ENCODE peak calls at places on chromosome 1, in nine cellular contexts. One of them, this sample, is unnamed.

GRCh38 chr1:241074507-241074906 is 282.5 kb downstream of the RGS7 start:
- DNase-seq in progenitor cell of endocrine pancreas: no peak
- DNase-seq in head of caudate nucleus: no peak
- DNase-seq in K562: no peak
- DNase-seq in NCI-H1417: no peak
- DNase-seq in fibroblast of gingiva: peak
- DNase-seq in substantia nigra: no peak
- DNase-seq in iPS-NIHi11: no peak
- DNase-seq in activated T-cell treated with anti-CD3 and anti-CD28 coated beads for 4 hours: no peak
- DNase-seq in this sample: no peak

GRCh38 chr1:71463144-71463543 is 382.3 kb upstream of the ZRANB2 start:
- DNase-seq in fibroblast of gingiva: peak
- DNase-seq in NCI-H1417: no peak
- DNase-seq in progenitor cell of endocrine pancreas: no peak
- DNase-seq in head of caudate nucleus: no peak
- DNase-seq in iPS-NIHi11: no peak
- DNase-seq in K562: no peak
- DNase-seq in substantia nigra: no peak
- DNase-seq in activated T-cell treated with anti-CD3 and anti-CD28 coated beads for 4 hours: no peak
- DNase-seq in this sample: no peak

GRCh38 chr1:84103197-84103992 is 40.7 kb upstream of the PRKACB start:
- DNase-seq in NCI-H1417: no peak
- DNase-seq in substantia nigra: no peak
- DNase-seq in iPS-NIHi11: peak
- DNase-seq in fibroblast of gingiva: peak
- DNase-seq in progenitor cell of endocrine pancreas: no peak
- DNase-seq in head of caudate nucleus: peak
- DNase-seq in K562: peak
- DNase-seq in activated T-cell treated with anti-CD3 and anti-CD28 coated beads for 4 hours: no peak
- DNase-seq in this sample: peak

GRCh38 chr1:167109125-167109524 is 15.2 kb downstream of the STYXL2 start:
- DNase-seq in NCI-H1417: no peak
- DNase-seq in progenitor cell of endocrine pancreas: no peak
- DNase-seq in substantia nigra: no peak
- DNase-seq in iPS-NIHi11: no peak
- DNase-seq in K562: no peak
- DNase-seq in head of caudate nucleus: no peak
- DNase-seq in activated T-cell treated with anti-CD3 and anti-CD28 coated beads for 4 hours: no peak
- DNase-seq in fibroblast of gingiva: no peak
- DNase-seq in this sample: no peak

GRCh38 chr1:91809267-91809666 is 76.7 kb downstream of the TGFBR3 start:
- DNase-seq in iPS-NIHi11: no peak
- DNase-seq in activated T-cell treated with anti-CD3 and anti-CD28 coated beads for 4 hours: no peak
- DNase-seq in progenitor cell of endocrine pancreas: no peak
- DNase-seq in head of caudate nucleus: no peak
- DNase-seq in K562: no peak
- DNase-seq in fibroblast of gingiva: no peak
- DNase-seq in substantia nigra: no peak
- DNase-seq in NCI-H1417: no peak
- DNase-seq in this sample: no peak

GRCh38 chr1:209787551-209787950 is 3.2 kb upstream of the C1orf74 start:
- DNase-seq in head of caudate nucleus: peak
- DNase-seq in NCI-H1417: no peak
- DNase-seq in progenitor cell of endocrine pancreas: no peak
- DNase-seq in fibroblast of gingiva: no peak
- DNase-seq in K562: no peak
- DNase-seq in iPS-NIHi11: no peak
- DNase-seq in activated T-cell treated with anti-CD3 and anti-CD28 coated beads for 4 hours: no peak
- DNase-seq in substantia nigra: no peak
- DNase-seq in this sample: no peak

GRCh38 chr1:182549811-182550210 is 39.2 kb downstream of the RNASEL start:
- DNase-seq in iPS-NIHi11: no peak
- DNase-seq in K562: no peak
- DNase-seq in fibroblast of gingiva: no peak
- DNase-seq in NCI-H1417: no peak
- DNase-seq in head of caudate nucleus: no peak
- DNase-seq in substantia nigra: no peak
- DNase-seq in progenitor cell of endocrine pancreas: no peak
- DNase-seq in activated T-cell treated with anti-CD3 and anti-CD28 coated beads for 4 hours: no peak
- DNase-seq in this sample: no peak

GRCh38 chr1:19043579-19044443 is 87.3 kb upstream of the IFFO2 start:
- DNase-seq in fibroblast of gingiva: no peak
- DNase-seq in NCI-H1417: no peak
- DNase-seq in K562: no peak
- DNase-seq in substantia nigra: no peak
- DNase-seq in progenitor cell of endocrine pancreas: no peak
- DNase-seq in head of caudate nucleus: no peak
- DNase-seq in activated T-cell treated with anti-CD3 and anti-CD28 coated beads for 4 hours: no peak
- DNase-seq in iPS-NIHi11: no peak
- DNase-seq in this sample: no peak

GRCh38 chr1:246632584-246633168 is 66.4 kb downstream of the CNST start:
- DNase-seq in fibroblast of gingiva: peak
- DNase-seq in iPS-NIHi11: no peak
- DNase-seq in head of caudate nucleus: no peak
- DNase-seq in K562: no peak
- DNase-seq in NCI-H1417: no peak
- DNase-seq in activated T-cell treated with anti-CD3 and anti-CD28 coated beads for 4 hours: no peak
- DNase-seq in progenitor cell of endocrine pancreas: no peak
- DNase-seq in substantia nigra: no peak
- DNase-seq in this sample: peak

GRCh38 chr1:192557841-192558595 is 17.6 kb upstream of the RGS1 start:
- DNase-seq in progenitor cell of endocrine pancreas: no peak
- DNase-seq in activated T-cell treated with anti-CD3 and anti-CD28 coated beads for 4 hours: no peak
- DNase-seq in fibroblast of gingiva: peak
- DNase-seq in iPS-NIHi11: no peak
- DNase-seq in substantia nigra: no peak
- DNase-seq in NCI-H1417: no peak
- DNase-seq in K562: no peak
- DNase-seq in head of caudate nucleus: no peak
- DNase-seq in this sample: no peak

GRCh38 chr1:117697220-117697781 is 91.5 kb downstream of the TENT5C start:
- DNase-seq in progenitor cell of endocrine pancreas: no peak
- DNase-seq in substantia nigra: no peak
- DNase-seq in head of caudate nucleus: no peak
- DNase-seq in fibroblast of gingiva: no peak
- DNase-seq in iPS-NIHi11: no peak
- DNase-seq in K562: no peak
- DNase-seq in activated T-cell treated with anti-CD3 and anti-CD28 coated beads for 4 hours: no peak
- DNase-seq in NCI-H1417: no peak
- DNase-seq in this sample: no peak

GRCh38 chr1:7962011-7962335 is 462 bp downstream of the PARK7 start:
- DNase-seq in progenitor cell of endocrine pancreas: no peak
- DNase-seq in activated T-cell treated with anti-CD3 and anti-CD28 coated beads for 4 hours: peak
- DNase-seq in substantia nigra: no peak
- DNase-seq in K562: no peak
- DNase-seq in NCI-H1417: no peak
- DNase-seq in fibroblast of gingiva: no peak
- DNase-seq in head of caudate nucleus: no peak
- DNase-seq in iPS-NIHi11: no peak
- DNase-seq in this sample: no peak

GRCh38 chr1:9181990-9182783 is 52.4 kb upstream of the H6PD start:
- DNase-seq in progenitor cell of endocrine pancreas: peak
- DNase-seq in NCI-H1417: no peak
- DNase-seq in K562: no peak
- DNase-seq in iPS-NIHi11: peak
- DNase-seq in substantia nigra: no peak
- DNase-seq in activated T-cell treated with anti-CD3 and anti-CD28 coated beads for 4 hours: no peak
- DNase-seq in head of caudate nucleus: no peak
- DNase-seq in fibroblast of gingiva: peak
- DNase-seq in this sample: no peak

GRCh38 chr1:62746086-62746808 is 37.7 kb upstream of the ATG4C start:
- DNase-seq in K562: no peak
- DNase-seq in iPS-NIHi11: peak
- DNase-seq in fibroblast of gingiva: peak
- DNase-seq in head of caudate nucleus: no peak
- DNase-seq in progenitor cell of endocrine pancreas: no peak
- DNase-seq in activated T-cell treated with anti-CD3 and anti-CD28 coated beads for 4 hours: no peak
- DNase-seq in substantia nigra: no peak
- DNase-seq in NCI-H1417: peak
- DNase-seq in this sample: peak

GRCh38 chr1:21175670-21176581 is 771 bp downstream of the EIF4G3 start:
- DNase-seq in activated T-cell treated with anti-CD3 and anti-CD28 coated beads for 4 hours: peak
- DNase-seq in K562: peak
- DNase-seq in iPS-NIHi11: peak
- DNase-seq in substantia nigra: no peak
- DNase-seq in head of caudate nucleus: peak
- DNase-seq in NCI-H1417: no peak
- DNase-seq in progenitor cell of endocrine pancreas: peak
- DNase-seq in fibroblast of gingiva: no peak
- DNase-seq in this sample: peak

This sample was measured in kidney glomerular epithelial cell.